ENCODE peak calls at places on chromosome 9, in six cellular contexts. E, V, H, P, Q and C are unnamed samples.

GRCh38 chr9:12908910-12909309 is 134.1 kb downstream of the LURAP1L start:
- DNase-seq in E (no peak), V (no peak), H (no peak), P (no peak), Q (no peak), C (no peak)

GRCh38 chr9:76181020-76181641 is 213.1 kb downstream of the RFK start:
- DNase-seq in E (no peak), V (peak; percentile 57), H (no peak), P (no peak), Q (no peak), C (no peak)

GRCh38 chr9:110443878-110444245 is 106.2 kb upstream of the TXNDC8 start:
- DNase-seq in E (no peak), V (no peak), H (no peak), P (no peak), Q (no peak), C (no peak)

GRCh38 chr9:98991981-98992884 is 48.5 kb downstream of the COL15A1 start:
- DNase-seq in E (no peak), V (no peak), H (no peak), P (no peak), Q (no peak), C (no peak)

GRCh38 chr9:107283621-107284616 is 840 bp downstream of the RAD23B start:
- DNase-seq in E (peak; percentile 89), V (peak; percentile 73), H (peak; percentile 94), P (peak; percentile 65), Q (peak; percentile 42), C (peak; percentile 51)

GRCh38 chr9:95605826-95606555 is 89.2 kb upstream of the PTCH1 start:
- DNase-seq in E (no peak), V (no peak), H (no peak), P (peak; percentile 67), Q (no peak), C (no peak)

GRCh38 chr9:89009049-89009840 is 18.0 kb downstream of the S1PR3 start:
- DNase-seq in E (no peak), V (peak; percentile 27), H (peak; percentile 55), P (peak; percentile 77), Q (no peak), C (no peak)

GRCh38 chr9:114307323-114308250 is 15.3 kb upstream of the ORM1 start:
- DNase-seq in E (no peak), V (no peak), H (no peak), P (no peak), Q (no peak), C (no peak)

GRCh38 chr9:36318212-36318802 is 60.1 kb upstream of the GNE start:
- DNase-seq in E (no peak), V (no peak), H (no peak), P (no peak), Q (no peak), C (no peak)

GRCh38 chr9:127388037-127388855 is 8.7 kb upstream of the SLC2A8 start:
- DNase-seq in E (no peak), V (no peak), H (peak; percentile 92), P (peak; percentile 71), Q (no peak), C (no peak)

GRCh38 chr9:23686896-23687295 is 139.1 kb downstream of the ELAVL2 start:
- DNase-seq in E (no peak), V (no peak), H (no peak), P (no peak), Q (no peak), C (no peak)

GRCh38 chr9:122464633-122465567 is 12.8 kb downstream of the OR1J1 start:
- DNase-seq in E (peak; percentile 70), V (peak; percentile 84), H (peak; percentile 89), P (peak; percentile 91), Q (peak; percentile 35), C (no peak)

GRCh38 chr9:122468735-122469134 is 9.0 kb downstream of the OR1J1 start:
- DNase-seq in E (no peak), V (no peak), H (no peak), P (no peak), Q (no peak), C (no peak)

DNA sequence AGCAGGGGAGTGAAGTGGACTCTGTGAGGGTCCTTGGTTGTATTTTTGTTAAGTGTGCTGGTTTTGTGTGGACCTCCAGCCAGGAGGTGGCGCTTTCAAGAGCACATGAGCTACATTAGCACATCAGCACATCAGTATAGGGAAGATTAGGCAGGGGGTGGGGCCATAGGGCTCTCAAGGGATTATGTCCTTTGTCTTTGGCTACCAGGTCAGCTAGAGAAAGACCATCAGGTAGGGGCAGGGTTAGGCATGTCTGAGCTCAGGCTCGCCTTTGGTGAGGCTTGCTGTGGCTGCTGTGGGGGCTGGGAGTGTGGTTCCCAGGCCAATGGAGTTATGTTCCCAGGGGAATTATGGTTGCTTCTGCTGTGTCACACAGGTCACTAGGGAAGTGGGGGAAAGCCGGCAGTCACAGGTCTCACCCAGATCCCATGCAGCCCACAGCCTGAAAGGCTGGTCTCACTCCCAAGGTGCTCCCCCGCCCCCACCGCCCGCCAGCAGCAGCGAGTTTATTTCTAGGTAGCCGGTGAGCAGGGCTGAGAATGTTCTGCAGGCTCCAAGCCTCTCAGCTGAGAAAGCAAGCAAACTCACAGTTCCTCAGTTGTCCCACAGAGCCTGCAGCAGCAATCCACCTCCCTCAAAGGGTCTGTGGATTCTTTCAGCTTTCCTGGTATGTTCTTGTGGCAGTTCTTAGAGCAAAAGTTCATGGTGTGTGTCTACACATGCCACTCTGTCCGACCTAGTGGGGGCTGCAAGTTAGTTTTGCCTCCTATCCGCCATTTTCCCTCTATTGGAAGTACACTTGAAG is 13.7 kb downstream of the OR1J1 start:
- DNase-seq in E (no peak), V (no peak), H (peak; percentile 71), P (peak; percentile 60), Q (no peak), C (no peak)
- H3K27ac ChIP-seq in E (no peak overlapping the region), V (no peak overlapping the region), H (no peak overlapping the region), P (no peak overlapping the region), Q (no peak overlapping the region), C (no peak overlapping the region)

GRCh38 chr9:133842174-133842573 is 104.0 kb upstream of the SARDH start:
- DNase-seq in E (peak; percentile 38), V (no peak), H (no peak), P (no peak), Q (no peak), C (no peak)
- H3K27ac ChIP-seq in E (no peak overlapping the region), V (no peak overlapping the region), H (no peak overlapping the region), P (no peak overlapping the region), Q (no peak overlapping the region), C (no peak overlapping the region)

DNA sequence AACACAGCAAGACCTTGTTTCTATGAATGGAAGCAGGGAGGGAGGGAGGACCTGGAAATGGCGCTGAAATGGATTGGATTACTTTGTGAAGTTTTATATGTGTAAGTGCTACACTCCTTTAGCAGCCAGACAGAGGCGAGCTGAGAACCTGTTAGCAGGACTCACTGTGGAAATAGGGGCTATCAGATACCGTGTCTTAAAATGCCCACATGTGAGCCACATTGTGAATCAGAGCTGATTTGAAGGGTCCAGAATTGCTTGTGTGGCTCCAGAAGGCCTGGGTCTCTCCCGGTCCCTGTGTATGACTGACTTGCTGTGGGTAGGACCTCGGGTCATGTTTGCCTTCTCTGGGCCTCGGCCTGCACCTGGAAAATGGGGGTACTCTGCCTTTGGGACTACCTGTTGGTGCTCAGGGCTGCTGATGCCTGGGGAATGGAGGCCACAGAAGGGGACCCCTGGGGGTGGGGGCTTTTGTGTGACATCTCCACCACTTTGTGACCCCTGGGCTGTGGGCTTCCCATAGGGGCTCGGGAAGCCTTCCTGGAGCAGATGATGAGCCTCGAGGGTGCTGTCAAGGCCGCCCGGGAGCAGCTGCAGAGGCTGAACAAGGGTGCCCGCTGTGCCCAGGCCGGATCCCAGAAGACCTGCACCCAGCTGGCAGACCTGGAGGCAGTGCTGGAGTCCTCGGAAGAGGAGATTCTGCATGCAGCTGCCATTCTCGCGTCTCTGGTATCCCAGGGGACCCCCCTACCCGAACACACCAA is 24.0 kb upstream of the AIF1L start:
- DNase-seq in E (no peak), V (no peak), H (no peak), P (no peak), Q (no peak), C (no peak)
- H3K27ac ChIP-seq in E (no peak overlapping the region), V (no peak overlapping the region), H (no peak overlapping the region), P (no peak overlapping the region), Q (no peak overlapping the region), C (no peak overlapping the region)

GRCh38 chr9:137722481-137722880 is 103.7 kb downstream of the EHMT1 start:
- DNase-seq in E (no peak), V (no peak), H (no peak), P (no peak), Q (no peak), C (peak; percentile 43)

GRCh38 chr9:137724114-137724445 is 105.3 kb downstream of the EHMT1 start:
- DNase-seq in E (peak; percentile 5), V (no peak), H (no peak), P (no peak), Q (no peak), C (no peak)

GRCh38 chr9:137721899-137722298 is 103.1 kb downstream of the EHMT1 start:
- DNase-seq in E (no peak), V (no peak), H (no peak), P (no peak), Q (no peak), C (no peak)

GRCh38 chr9:137724818-137725240 is 106.0 kb downstream of the EHMT1 start:
- DNase-seq in E (no peak), V (no peak), H (no peak), P (no peak), Q (no peak), C (no peak)

GRCh38 chr9:137723396-137724113 is 104.8 kb downstream of the EHMT1 start:
- DNase-seq in E (no peak), V (no peak), H (no peak), P (no peak), Q (no peak), C (no peak)
- H3K27ac ChIP-seq in E (peak overlapping the region; percentile 72), V (no peak overlapping the region), H (no peak overlapping the region), P (no peak overlapping the region), Q (no peak overlapping the region), C (peak overlapping the region; percentile 60)

DNA sequence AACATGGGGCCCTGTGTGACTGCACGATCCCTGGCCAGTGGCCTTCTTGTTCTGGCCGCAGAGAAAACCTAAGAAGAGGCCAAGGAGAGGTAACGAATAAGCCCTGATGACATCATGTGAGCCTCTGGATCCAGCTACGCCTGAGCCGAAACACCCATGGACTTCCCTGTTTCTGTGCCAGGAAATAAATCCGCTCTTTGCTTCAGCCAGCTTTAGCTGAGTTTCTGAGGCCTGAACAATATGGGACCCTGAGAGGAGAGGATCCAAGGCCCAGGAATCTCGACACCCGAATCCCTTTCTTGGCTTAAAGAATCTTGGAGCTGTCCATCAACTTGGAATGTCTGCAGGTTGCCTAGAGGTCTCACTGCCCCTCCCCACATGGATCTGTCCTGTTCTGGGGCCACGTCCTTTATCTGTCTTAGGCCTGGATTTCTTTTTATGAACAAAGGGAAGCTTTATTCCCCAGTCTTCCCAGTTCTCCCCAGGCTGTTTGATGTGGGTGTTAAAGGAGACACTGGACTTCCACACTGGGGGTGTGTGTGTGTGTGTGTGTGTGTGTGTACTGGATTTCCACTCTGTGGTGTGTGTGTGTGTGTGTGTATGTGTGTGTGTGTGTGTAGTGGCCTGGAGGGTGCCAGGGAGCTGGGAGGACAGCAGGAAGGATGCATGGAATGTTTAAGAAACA is 13.7 kb downstream of the IER5L start:
- DNase-seq in E (no peak), V (no peak), H (no peak), P (no peak), Q (no peak), C (no peak)
- H3K27ac ChIP-seq in E (peak overlapping the region; percentile 76), V (peak overlapping the region; percentile 59), H (no peak overlapping the region), P (no peak overlapping the region), Q (peak overlapping the region; percentile 33), C (no peak overlapping the region)

GRCh38 chr9:92707530-92707929 is 37.6 kb upstream of the IPPK start:
- DNase-seq in E (no peak), V (no peak), H (no peak), P (no peak), Q (no peak), C (no peak)
- H3K27ac ChIP-seq in E (no peak overlapping the region), V (no peak overlapping the region), H (no peak overlapping the region), P (no peak overlapping the region), Q (no peak overlapping the region), C (no peak overlapping the region)

GRCh38 chr9:124392855-124393460 is 22.3 kb downstream of the PSMB7 start:
- DNase-seq in E (peak; percentile 42), V (no peak), H (peak; percentile 54), P (peak; percentile 89), Q (peak; percentile 28), C (peak; percentile 48)
- H3K27ac ChIP-seq in E (no peak overlapping the region), V (no peak overlapping the region), H (no peak overlapping the region), P (peak overlapping the region; percentile 79), Q (peak overlapping the region; percentile 44), C (peak overlapping the region; percentile 24)